ENCODE peak calls at places on chromosomes 6 and 20, in five cellular contexts. V is sigmoid colon, Y is SK-N-SH, W is suprapubic skin, Q is breast epithelium. F is an unnamed sample.

GRCh38 chr20:14885661-14886060 is 548.2 kb upstream of the FLRT3 start:
- DNase-seq in Q (no peak), W (no peak), V (no peak), Y (no peak), F (no peak)

GRCh38 chr6:146357578-146358340 is 185.9 kb upstream of the RAB32 start:
- DNase-seq in W (no peak), Q (no peak), V (no peak), Y (no peak), F (peak)

GRCh38 chr20:25284131-25284601 is 36.3 kb downstream of the PYGB start:
- DNase-seq in V (peak), Q (peak), W (peak), Y (no peak), F (no peak)

GRCh38 chr6:130274007-130274406 is 51.3 kb upstream of the SAMD3 start:
- DNase-seq in Q (no peak), W (no peak), Y (no peak), V (no peak), F (no peak)

GRCh38 chr20:38874460-38875169 is 51.6 kb upstream of the FAM83D start:
- DNase-seq in Y (no peak), Q (no peak), V (no peak), W (peak), F (no peak)

GRCh38 chr20:63976980-63977391 is 2.5 kb downstream of the SAMD10 start:
- DNase-seq in Q (peak), V (peak), Y (peak), W (peak), F (no peak)

GRCh38 chr20:31842471-31843157 is 2.8 kb downstream of the FOXS1 start:
- DNase-seq in Y (peak), Q (no peak), V (peak), W (no peak), F (peak)

GRCh38 chr6:118708055-118708454 is 56.7 kb upstream of the CEP85L start:
- DNase-seq in W (no peak), Y (no peak), V (no peak), Q (no peak), F (peak)

GRCh38 chr6:39021779-39022178 is 26.8 kb upstream of the GLP1R start:
- DNase-seq in Y (no peak), Q (no peak), V (no peak), W (no peak), F (no peak)

GRCh38 chr20:35007413-35007812 is 51.7 kb downstream of the MYH7B start:
- DNase-seq in W (peak), Y (no peak), V (peak), Q (no peak), F (no peak)

GRCh38 chr6:164102701-164103100 is 688.2 kb downstream of the QKI start:
- DNase-seq in Y (no peak), W (no peak), Q (no peak), V (no peak), F (no peak)

GRCh38 chr6:156917213-156917612 is 140.0 kb downstream of the ARID1B start:
- DNase-seq in Y (no peak), V (no peak), Q (no peak), W (no peak), F (no peak)

GRCh38 chr20:21862224-21862927 is 156.9 kb downstream of the PAX1 start:
- DNase-seq in Q (no peak), W (no peak), Y (no peak), V (no peak), F (no peak)

GRCh38 chr20:58818585-58819285 is 32.0 kb downstream of the GNAS-AS1 start:
- DNase-seq in Y (no peak), Q (peak), V (no peak), W (no peak), F (no peak)

GRCh38 chr6:105642708-105643107 is 239.8 kb upstream of the PREP start:
- DNase-seq in W (no peak), V (no peak), Y (no peak), Q (no peak), F (no peak)

GRCh38 chr6:48036316-48036715 is 74.7 kb downstream of the PTCHD4 start:
- DNase-seq in Y (no peak), V (no peak), Q (no peak), W (no peak), F (no peak)

GRCh38 chr20:50541606-50542041 is 31.4 kb downstream of the PTPN1 start:
- DNase-seq in W (no peak), Q (no peak), V (no peak), Y (no peak), F (peak)

GRCh38 chr20:37882961-37883712 is 19.8 kb upstream of the VSTM2L start:
- DNase-seq in W (no peak), V (no peak), Q (no peak), Y (no peak), F (no peak)

GRCh38 chr20:35341366-35342028 is 49.3 kb upstream of the FAM83C start:
- DNase-seq in Y (no peak), Q (no peak), W (no peak), V (no peak), F (no peak)

GRCh38 chr6:116364361-116364760 is 6.4 kb upstream of the DSE start:
- DNase-seq in V (no peak), Q (no peak), W (no peak), Y (no peak), F (no peak)

GRCh38 chr6:108944707-108945685 is 96.8 kb downstream of the ARMC2 start:
- DNase-seq in W (no peak), V (peak), Q (no peak), Y (no peak), F (no peak)

DNA sequence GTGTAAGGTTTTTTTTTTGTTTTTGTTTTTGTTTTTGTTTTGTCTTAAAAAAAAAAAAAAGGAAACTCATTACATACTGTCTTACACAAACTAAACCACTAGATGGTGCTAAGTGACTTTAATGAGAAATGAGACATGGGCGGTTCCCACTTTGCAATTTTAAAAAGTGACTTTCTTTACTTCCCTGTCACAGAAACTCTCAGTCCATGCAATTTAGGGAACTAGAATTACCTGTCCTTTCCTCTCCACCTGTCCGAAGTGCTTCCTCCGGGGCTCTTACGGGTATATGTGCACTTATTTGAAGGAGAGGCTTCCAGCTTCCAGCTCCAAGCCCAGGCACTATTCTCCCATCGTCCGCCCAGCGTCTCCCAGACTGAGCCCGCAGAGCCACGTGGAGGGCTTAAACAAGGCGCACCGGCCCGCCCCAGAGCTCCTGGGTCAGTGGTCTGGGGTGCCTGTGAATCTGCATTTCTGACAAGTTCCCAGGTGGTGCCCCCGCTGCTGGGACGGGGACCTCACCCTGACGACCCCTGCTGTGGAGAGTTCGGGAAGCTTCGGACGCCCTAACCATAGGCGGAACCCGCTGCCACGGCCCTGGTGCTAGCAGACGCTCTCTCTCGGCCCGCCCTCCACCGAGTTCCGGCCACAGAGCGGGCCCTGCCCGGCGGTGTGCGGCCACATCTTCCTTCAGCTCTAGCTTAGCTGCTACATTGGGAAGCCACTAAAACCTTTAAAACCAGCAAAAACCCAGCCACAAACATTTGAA is 26.1 kb downstream of the BFSP1 start:
- DNase-seq in Q (peak), Y (peak), V (peak), W (peak), F (peak)
- TF ChIP-seq POLR2AphosphoS5 in Q (no peak), Y (no peak), V (peak), W (no peak), F (peak)

GRCh38 chr6:15366003-15366535 is 120.2 kb downstream of the JARID2 start:
- DNase-seq in W (no peak), V (no peak), Y (no peak), Q (no peak), F (no peak)
- H3K4me3 ChIP-seq in W (no peak), V (no peak), Y (no peak), Q (no peak), F (no peak)

DNA sequence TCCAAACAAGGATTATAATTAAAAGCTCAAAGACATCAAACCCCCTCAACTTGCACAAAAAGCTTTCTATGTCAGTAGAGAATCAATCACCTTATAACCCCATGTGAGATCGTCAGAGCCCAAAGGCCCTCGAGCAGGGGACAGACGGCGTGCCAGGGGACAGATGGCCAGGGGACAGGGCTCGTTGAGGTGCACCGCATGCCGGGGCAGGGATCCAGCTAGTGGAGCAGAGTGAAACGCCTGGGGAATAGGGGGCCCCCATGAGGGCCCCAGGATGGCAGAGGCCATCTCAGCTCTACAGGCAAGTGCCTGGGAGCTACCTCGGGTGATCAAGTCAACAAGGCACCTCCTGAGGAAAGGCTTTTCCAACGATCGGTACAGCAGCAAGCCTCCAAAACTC is 28.6 kb downstream of the DIDO1 start:
- DNase-seq in V (peak), W (no peak), Y (no peak), Q (no peak), F (no peak)
- TF ChIP-seq POLR2AphosphoS5 in V (no peak), W (no peak), Y (no peak), Q (no peak), F (no peak)

GRCh38 chr6:143579703-143580102 is 68.2 kb upstream of the FUCA2 start:
- DNase-seq in Q (no peak), W (peak), Y (no peak), V (peak), F (peak)

GRCh38 chr6:143575440-143575839 is 63.9 kb upstream of the FUCA2 start:
- DNase-seq in Y (peak), Q (peak), W (no peak), V (peak), F (peak)

GRCh38 chr6:143578054-143578453 is 66.5 kb upstream of the FUCA2 start:
- DNase-seq in Y (no peak), W (no peak), V (no peak), Q (no peak), F (no peak)

GRCh38 chr6:143570147-143570853 is 58.8 kb upstream of the FUCA2 start:
- DNase-seq in W (no peak), V (no peak), Q (no peak), Y (no peak), F (no peak)

DNA sequence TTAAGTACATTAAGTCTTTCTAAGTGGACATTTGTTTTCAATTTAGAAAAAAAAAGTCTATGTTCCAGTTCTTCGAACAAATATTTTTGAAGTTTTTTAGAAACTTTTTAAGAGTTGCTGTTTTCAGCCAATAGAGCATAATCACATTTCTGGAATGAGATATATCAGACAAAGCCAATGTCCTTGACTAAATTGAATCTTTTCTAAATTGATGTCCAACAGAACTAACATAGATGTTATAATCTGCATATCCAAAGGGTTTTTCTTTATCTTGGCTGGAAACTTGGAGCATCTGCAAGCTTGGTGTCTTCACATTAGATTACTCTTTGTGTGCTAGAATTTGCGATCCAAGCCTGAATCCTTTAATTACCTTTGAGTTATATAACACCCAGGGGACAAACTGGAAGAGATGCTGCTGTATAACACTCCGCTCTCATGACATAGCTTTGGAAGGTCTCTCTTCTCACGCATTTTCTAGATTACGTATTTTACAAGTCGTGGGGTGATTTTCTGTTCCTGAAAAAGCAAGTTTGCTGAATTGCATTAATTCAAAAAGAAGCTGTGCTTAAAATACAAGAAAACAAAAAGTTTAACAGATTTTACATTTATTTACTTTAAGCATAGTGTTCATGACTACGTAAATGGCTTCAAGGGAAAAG is 64.4 kb upstream of the FUCA2 start:
- DNase-seq in Q (no peak), V (no peak), W (no peak), Y (no peak), F (no peak)
- H3K4me3 ChIP-seq in Q (no peak), V (no peak), W (no peak), Y (no peak), F (no peak)

DNA sequence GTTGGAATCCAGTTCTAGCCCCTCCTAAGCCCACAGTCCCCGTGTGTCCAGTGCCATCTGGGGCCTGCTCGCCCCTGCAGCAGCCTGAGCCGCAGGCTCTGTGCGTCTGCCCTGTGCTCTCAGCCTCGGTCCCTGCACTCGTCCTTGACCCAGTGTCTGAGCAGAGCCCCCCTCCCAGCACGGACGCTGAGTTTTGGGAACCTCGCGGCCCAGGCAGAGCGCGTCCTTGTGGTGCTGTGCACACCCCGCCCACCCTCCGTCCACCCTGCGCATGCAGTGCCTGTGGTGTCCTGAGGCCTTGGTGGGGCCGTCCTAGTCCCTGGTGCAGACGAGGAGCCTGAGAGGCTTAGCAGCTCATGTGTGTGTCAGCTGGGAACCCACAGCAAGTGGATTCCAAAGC is 31.6 kb downstream of the OSBPL2 start:
- DNase-seq in Q (no peak), V (no peak), Y (no peak), W (no peak), F (no peak)
- TF ChIP-seq POLR2AphosphoS5 in Q (no peak), V (no peak), Y (no peak), W (no peak), F (no peak)

GRCh38 chr6:85451586-85452306 is 1.9 kb downstream of the NT5E start:
- DNase-seq in V (no peak), Y (no peak), W (no peak), Q (no peak), F (peak)

GRCh38 chr6:85453052-85453451 is 3.2 kb downstream of the NT5E start:
- DNase-seq in Y (no peak), Q (no peak), V (no peak), W (no peak), F (no peak)

GRCh38 chr6:85453490-85453889 is 3.6 kb downstream of the NT5E start:
- DNase-seq in V (no peak), Y (no peak), W (no peak), Q (no peak), F (no peak)

GRCh38 chr6:85450578-85450884 is 648 bp downstream of the NT5E start:
- DNase-seq in Q (no peak), W (no peak), Y (no peak), V (no peak), F (no peak)

GRCh38 chr6:85452441-85452881 is 2.6 kb downstream of the NT5E start:
- DNase-seq in W (no peak), Q (no peak), V (no peak), Y (no peak), F (peak)
- H3K4me3 ChIP-seq in W (no peak), Q (peak), V (peak), Y (peak), F (peak)

GRCh38 chr6:167500961-167501360 is 176.1 kb downstream of the TTLL2 start:
- DNase-seq in Y (no peak), V (no peak), W (no peak), Q (no peak), F (no peak)

GRCh38 chr6:167497387-167498056 is 172.6 kb downstream of the TTLL2 start:
- DNase-seq in Q (no peak), Y (no peak), W (no peak), V (peak), F (no peak)

GRCh38 chr6:167496707-167497106 is 171.8 kb downstream of the TTLL2 start:
- DNase-seq in V (peak), Y (no peak), Q (no peak), W (no peak), F (no peak)

GRCh38 chr6:167501831-167502385 is 177.0 kb downstream of the TTLL2 start:
- DNase-seq in Q (no peak), W (no peak), Y (peak), V (no peak), F (no peak)

GRCh38 chr6:167499161-167499660 is 174.3 kb downstream of the TTLL2 start:
- DNase-seq in Y (no peak), V (peak), Q (no peak), W (no peak), F (no peak)
- TF ChIP-seq POLR2AphosphoS5 in Y (no peak), V (no peak), Q (no peak), W (no peak), F (no peak)

DNA sequence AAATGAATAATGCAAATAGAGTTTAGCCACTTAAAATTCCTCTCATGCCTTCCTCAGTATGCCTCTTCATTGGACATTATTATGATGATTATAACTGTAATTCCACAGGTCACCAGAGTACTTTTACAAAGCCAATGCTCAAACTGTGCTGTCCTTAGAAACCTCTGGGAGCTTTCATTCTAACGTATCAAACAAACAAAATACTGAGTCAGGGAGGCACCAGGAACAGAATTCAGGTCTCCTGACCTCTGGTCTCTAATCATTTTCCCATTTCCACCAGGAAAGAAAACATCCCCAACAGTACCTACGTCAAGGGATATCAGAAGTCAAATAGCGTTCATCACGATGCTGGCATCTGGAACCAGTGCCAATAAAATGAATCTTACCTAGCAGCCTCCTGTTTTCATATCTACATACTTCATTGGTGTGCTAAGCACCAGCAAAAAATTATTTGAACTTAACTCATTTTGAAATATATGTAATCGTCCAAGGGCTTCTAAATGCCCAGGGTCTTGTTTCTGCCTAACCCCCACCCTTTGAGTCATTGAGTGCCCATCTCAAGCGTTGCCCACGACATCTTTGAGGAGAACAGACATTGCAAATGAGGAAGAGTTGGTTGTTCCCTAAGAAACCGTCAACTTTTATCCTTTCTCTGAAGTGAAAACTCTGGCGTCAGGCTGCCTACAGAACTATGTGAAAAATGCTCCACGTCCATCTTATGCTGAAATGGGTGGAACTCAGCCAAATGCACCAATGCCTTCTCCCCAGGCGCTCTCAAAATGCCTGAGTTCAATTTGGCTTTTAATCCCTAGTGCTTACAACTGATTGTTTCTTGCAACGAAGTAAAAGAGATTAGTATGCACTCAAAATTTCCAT is 37.8 kb downstream of the NEDD9 start:
- DNase-seq in W (no peak), V (no peak), Q (no peak), Y (no peak), F (peak)
- H3K4me3 ChIP-seq in W (no peak), V (no peak), Q (no peak), Y (no peak), F (peak)

DNA sequence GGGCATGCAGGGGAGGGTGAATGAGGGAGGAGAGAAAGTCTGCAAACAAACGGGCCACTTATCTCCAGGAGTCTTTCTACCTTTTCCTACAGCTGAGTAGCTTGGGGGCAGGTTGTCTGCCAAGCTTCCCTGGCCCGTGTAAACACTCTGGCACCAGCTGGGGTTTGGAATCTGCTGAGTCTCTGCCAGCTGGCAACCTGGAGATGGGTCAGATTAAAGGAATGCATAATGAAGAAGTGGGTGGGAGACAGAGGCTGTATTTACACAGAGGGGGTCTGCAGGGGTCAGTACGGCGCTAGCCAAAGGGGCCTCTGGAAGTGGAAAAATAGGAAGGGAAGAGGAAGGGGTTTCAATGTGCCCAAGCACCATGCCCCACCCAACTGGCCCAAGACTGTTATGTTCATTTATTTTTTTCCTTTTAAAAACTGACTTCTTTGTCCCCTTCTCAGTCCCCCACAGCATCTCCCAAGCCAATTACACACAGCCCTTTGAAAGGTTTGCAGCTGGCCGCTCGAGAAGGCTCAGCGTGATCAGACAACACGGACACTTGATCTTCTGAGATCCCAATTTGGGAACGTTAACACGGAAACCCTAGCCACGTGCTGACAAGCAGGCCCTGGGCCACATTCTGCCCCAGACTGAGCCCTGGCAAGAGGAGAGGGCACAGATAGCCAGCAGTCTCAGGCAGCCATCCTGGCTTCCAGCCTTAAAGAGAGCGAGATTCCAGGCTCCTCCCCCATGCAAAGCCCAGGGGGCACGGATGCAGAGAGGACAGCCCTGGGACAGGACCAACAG is 25.2 kb downstream of the TRAM2 start:
- DNase-seq in W (no peak), Y (peak), Q (peak), V (peak), F (peak)
- TF ChIP-seq POLR2AphosphoS5 in W (no peak), Y (peak), Q (no peak), V (no peak), F (peak)

GRCh38 chr6:43798688-43799444 is 28.9 kb downstream of the VEGFA start:
- DNase-seq in Y (peak), Q (peak), W (no peak), V (no peak), F (peak)
- H3K4me3 ChIP-seq in Y (no peak), Q (no peak), W (no peak), V (no peak), F (no peak)